ENCODE peak calls at places on chromosomes 2 and 18, in six cellular contexts. B is H1, O is H9, V is neuronal stem cell, E is trophoblast cell, Q is IMR-90. W is an unnamed sample.

GRCh38 chr2:172323256-172323655 is 104.1 kb upstream of the ITGA6 start:
- DNase-seq in B (no peak), O (no peak), V (no peak), E (peak; percentile 23), Q (peak; percentile 40), W (peak; percentile 6)

GRCh38 chr2:230403746-230404145 is 12.3 kb upstream of the SP100 start:
- DNase-seq in B (no peak), O (no peak), V (no peak), E (no peak), Q (no peak), W (no peak)

GRCh38 chr2:29017716-29018275 is 36.7 kb downstream of the TOGARAM2 start:
- DNase-seq in B (no peak), O (no peak), V (no peak), E (no peak), Q (no peak), W (no peak)

GRCh38 chr2:231036578-231037106 is 681 bp upstream of the C2orf72 start:
- DNase-seq in B (no peak), O (no peak), V (no peak), E (no peak), Q (no peak), W (no peak)

GRCh38 chr18:23805898-23806297 is 116.6 kb downstream of the LAMA3 start:
- DNase-seq in B (no peak), O (no peak), V (no peak), E (no peak), Q (peak; percentile 64), W (no peak)

GRCh38 chr2:12507295-12507694 is 209.4 kb upstream of the TRIB2 start:
- DNase-seq in B (no peak), O (no peak), V (no peak), E (no peak), Q (peak; percentile 80), W (peak; percentile 92)

GRCh38 chr2:27446057-27446456 is 3.9 kb downstream of the KRTCAP3 start:
- DNase-seq in B (no peak), O (no peak), V (no peak), E (no peak), Q (no peak), W (no peak)

GRCh38 chr2:188580738-188581137 is 289.1 kb downstream of the GULP1 start:
- DNase-seq in B (no peak), O (no peak), V (no peak), E (no peak), Q (no peak), W (no peak)

GRCh38 chr2:206876176-206876575 is 63.1 kb upstream of the CPO start:
- DNase-seq in B (no peak), O (no peak), V (peak; percentile 24), E (peak; percentile 60), Q (no peak), W (no peak)

GRCh38 chr18:54020971-54021370 is 203.5 kb downstream of the MBD2 start:
- DNase-seq in B (no peak), O (no peak), V (no peak), E (no peak), Q (no peak), W (no peak)

GRCh38 chr2:206477296-206477695 is 34.0 kb downstream of the ADAM23 start:
- DNase-seq in B (no peak), O (no peak), V (no peak), E (no peak), Q (peak; percentile 58), W (peak; percentile 51)

GRCh38 chr2:102350118-102350793 is 5.3 kb upstream of the IL18R1 start:
- DNase-seq in B (no peak), O (no peak), V (no peak), E (no peak), Q (no peak), W (no peak)
- H2AFZ ChIP-seq in B (no peak overlapping the region), O (no peak overlapping the region), V (no peak overlapping the region), E (no peak overlapping the region), Q (no peak overlapping the region), W (no peak overlapping the region)

GRCh38 chr18:49813321-49814146 is at the start of gene ACAA2:
- DNase-seq in B (no peak), O (peak; percentile 80), V (peak; percentile 65), E (peak; percentile 63), Q (peak; percentile 83), W (peak; percentile 83)
- H4K8ac ChIP-seq in B (peak within 1 kb of the TSS; percentile 99), O (no peak within 1 kb of the TSS), V (no peak within 1 kb of the TSS), E (peak within 1 kb of the TSS; percentile 89), Q (peak within 1 kb of the TSS; percentile 99), W (peak within 1 kb of the TSS; percentile 98)

DNA sequence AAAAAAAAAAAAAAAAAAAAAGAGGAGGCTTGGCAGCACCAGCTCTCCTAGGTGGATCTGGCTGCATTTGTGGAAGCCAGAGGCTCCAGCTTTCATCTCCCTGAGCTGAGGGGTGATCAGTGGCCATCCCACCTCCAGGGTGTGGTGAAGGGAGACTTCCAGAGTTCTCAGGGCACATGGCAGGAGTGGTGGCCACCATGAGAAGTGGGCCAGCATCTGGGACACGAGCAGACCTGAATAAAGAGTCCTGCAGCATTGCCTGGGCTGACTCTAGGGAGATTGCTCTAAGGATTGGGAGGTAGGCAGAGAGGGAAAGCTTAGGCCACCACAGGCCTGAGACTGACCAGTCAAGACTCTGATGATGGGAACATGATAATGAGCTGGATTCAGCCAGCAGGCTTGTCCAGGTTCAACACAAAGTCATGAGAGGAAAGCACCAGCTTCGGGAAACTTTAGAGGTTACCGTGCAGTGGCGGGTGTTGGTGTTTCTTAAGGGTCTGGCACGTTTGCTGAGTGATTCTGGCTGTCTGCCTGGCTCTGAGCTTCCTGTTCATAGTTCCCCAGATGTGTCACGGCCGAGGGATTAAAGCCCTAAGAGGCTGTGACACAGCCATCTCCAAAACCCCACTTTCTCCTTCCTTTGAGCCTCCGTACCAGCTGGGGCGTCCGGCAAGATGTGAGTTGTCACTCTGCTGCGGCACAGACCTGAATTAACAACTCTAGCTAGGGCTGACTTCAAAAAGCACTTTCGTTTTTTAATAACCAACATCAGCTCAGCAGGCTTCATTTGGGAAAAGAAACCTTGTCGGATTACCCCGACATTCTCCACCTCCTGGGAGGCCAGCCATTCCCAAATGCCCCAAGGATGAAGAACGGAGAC is 38.3 kb upstream of the IL1R1 start:
- DNase-seq in B (no peak), O (no peak), V (no peak), E (no peak), Q (peak; percentile 94), W (peak; percentile 93)
- H2AFZ ChIP-seq in B (peak overlapping the region; percentile 94), O (no peak overlapping the region), V (no peak overlapping the region), E (no peak overlapping the region), Q (peak overlapping the region; percentile 70), W (peak overlapping the region; percentile 8)

GRCh38 chr18:44680271-44681038 is at the start of gene SETBP1:
- DNase-seq in B (no peak), O (peak; percentile 61), V (peak; percentile 56), E (peak; percentile 9), Q (peak; percentile 2), W (peak; percentile 56)
- H4K8ac ChIP-seq in B (peak within 1 kb of the TSS; percentile 62), O (no peak within 1 kb of the TSS), V (no peak within 1 kb of the TSS), E (peak within 1 kb of the TSS; percentile 90), Q (no peak within 1 kb of the TSS), W (peak within 1 kb of the TSS; percentile 84)

GRCh38 chr2:201938151-201938815 is 95.4 kb upstream of the FZD7 start:
- DNase-seq in B (peak; percentile 46), O (no peak), V (no peak), E (no peak), Q (peak; percentile 63), W (peak; percentile 44)
- H2AFZ ChIP-seq in B (no peak overlapping the region), O (no peak overlapping the region), V (no peak overlapping the region), E (no peak overlapping the region), Q (no peak overlapping the region), W (no peak overlapping the region)